ENCODE peak calls at places on chromosomes 3 and 15, in six cellular contexts. Y is pancreas, A is BE2C, R is AG09309, T is neural progenitor cell, W is heart right ventricle. B is an unnamed sample.

GRCh38 chr15:52097176-52097575 is 15.4 kb downstream of the BCL2L10 start:
- DNase-seq in R (no peak), T (no peak), W (no peak), A (no peak), Y (no peak), B (no peak)

GRCh38 chr15:39692464-39693327 is 89.9 kb downstream of the FSIP1 start:
- DNase-seq in Y (no peak), T (peak), A (no peak), W (no peak), R (no peak), B (no peak)

GRCh38 chr3:162370136-162370535 is 873.5 kb downstream of the OTOL1 start:
- DNase-seq in T (peak), Y (no peak), R (no peak), A (no peak), W (peak), B (no peak)

GRCh38 chr3:28130836-28131235 is 110.6 kb upstream of the CMC1 start:
- DNase-seq in T (peak), A (no peak), Y (no peak), R (no peak), W (no peak), B (no peak)

GRCh38 chr15:92391640-92392039 is 2.0 kb upstream of the ST8SIA2 start:
- DNase-seq in W (no peak), A (peak), Y (no peak), R (no peak), T (peak), B (no peak)

GRCh38 chr3:177124882-177125281 is 72.4 kb downstream of the TBL1XR1 start:
- DNase-seq in R (no peak), Y (no peak), T (no peak), W (no peak), A (no peak), B (no peak)

GRCh38 chr3:52848617-52849016 is 13.8 kb upstream of the MUSTN1 start:
- DNase-seq in W (no peak), A (no peak), Y (no peak), R (peak), T (no peak), B (no peak)

GRCh38 chr15:70788114-70789049 is 25.0 kb upstream of the UACA start:
- DNase-seq in W (no peak), T (no peak), R (peak), Y (no peak), A (no peak), B (no peak)

GRCh38 chr3:120506828-120507774 is 56.3 kb upstream of the FSTL1 start:
- DNase-seq in A (peak), R (no peak), Y (no peak), T (peak), W (peak), B (no peak)

GRCh38 chr3:145639207-145639606 is 521.8 kb downstream of the PLOD2 start:
- DNase-seq in R (no peak), W (no peak), T (no peak), A (peak), Y (no peak), B (no peak)

GRCh38 chr15:101641894-101642293 is 10.3 kb downstream of the TM2D3 start:
- DNase-seq in R (no peak), A (no peak), Y (no peak), W (no peak), T (no peak), B (no peak)

GRCh38 chr15:77107068-77107467 is 36.2 kb upstream of the TSPAN3 start:
- DNase-seq in T (no peak), W (peak), Y (no peak), A (peak), R (no peak), B (no peak)

GRCh38 chr15:70316059-70316600 is 218.4 kb upstream of the TLE3 start:
- DNase-seq in T (no peak), A (no peak), R (no peak), W (no peak), Y (no peak), B (no peak)

GRCh38 chr3:11601446-11602241 is 42.1 kb downstream of the VGLL4 start:
- DNase-seq in A (no peak), W (peak), T (no peak), R (no peak), Y (no peak), B (no peak)
- H3K4me3 ChIP-seq in A (no peak), W (no peak), T (no peak), R (no peak), Y (no peak), B (no peak)

DNA sequence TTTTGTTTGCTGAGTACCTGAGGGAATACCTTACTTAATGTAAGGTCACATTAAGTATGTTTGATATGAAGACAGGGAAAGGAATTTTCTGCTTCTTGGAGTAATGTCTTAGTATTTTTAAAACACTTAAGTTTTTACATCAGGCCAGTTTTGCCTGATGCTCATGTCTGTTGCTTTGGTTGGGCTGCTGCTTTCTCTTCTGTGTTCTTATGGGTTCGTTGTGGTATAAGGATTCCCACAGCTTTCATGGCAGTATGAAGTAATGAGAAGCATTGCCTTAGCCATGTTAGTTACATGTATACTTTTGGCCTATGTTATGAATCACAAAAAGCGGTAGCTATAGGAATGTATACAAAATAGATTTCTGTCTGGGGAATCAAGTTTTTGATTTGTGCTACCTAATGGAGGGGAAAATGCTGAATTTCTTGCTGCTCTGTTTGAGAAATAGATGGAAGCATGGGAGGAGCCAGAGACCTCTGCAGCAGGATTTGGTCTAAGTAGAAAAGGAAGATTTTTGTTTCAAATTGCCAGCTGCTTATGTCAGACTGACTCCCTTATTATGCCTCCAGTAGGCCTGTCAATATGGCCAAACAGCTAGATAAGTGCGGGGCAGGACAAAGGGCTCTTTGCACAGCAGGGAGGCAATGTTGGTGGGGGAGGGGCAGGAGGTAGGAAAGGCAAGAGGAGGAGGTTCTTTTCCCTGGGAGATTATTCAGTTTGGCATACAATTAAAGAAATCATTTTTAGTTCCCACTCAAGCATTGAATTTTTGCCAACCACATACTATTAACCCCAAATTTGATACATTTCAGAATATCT is 5.2 kb downstream of the SETD5 start:
- DNase-seq in W (peak), T (peak), R (no peak), A (peak), Y (peak), B (peak)
- H3K4me3 ChIP-seq in W (no peak), T (peak), R (no peak), A (peak), Y (no peak), B (peak)

GRCh38 chr3:32837789-32838188 is 20.0 kb downstream of the TRIM71 start:
- DNase-seq in W (no peak), R (no peak), Y (no peak), A (no peak), T (peak), B (no peak)

GRCh38 chr3:32837366-32837765 is 19.6 kb downstream of the TRIM71 start:
- DNase-seq in T (no peak), W (no peak), R (no peak), A (no peak), Y (no peak), B (no peak)

GRCh38 chr3:32836601-32837000 is 18.8 kb downstream of the TRIM71 start:
- DNase-seq in A (no peak), W (no peak), R (no peak), Y (no peak), T (no peak), B (no peak)

GRCh38 chr3:32835943-32836342 is 18.1 kb downstream of the TRIM71 start:
- DNase-seq in A (no peak), R (no peak), W (no peak), Y (no peak), T (peak), B (no peak)

GRCh38 chr3:32835049-32835371 is 17.2 kb downstream of the TRIM71 start:
- DNase-seq in Y (no peak), R (no peak), T (no peak), A (no peak), W (no peak), B (no peak)
- H3K4me3 ChIP-seq in Y (no peak), R (no peak), T (peak), A (no peak), W (no peak), B (no peak)

GRCh38 chr15:94080989-94081605 is 150.3 kb upstream of the MCTP2 start:
- DNase-seq in A (no peak), W (no peak), T (no peak), Y (no peak), R (no peak), B (no peak)
- H3K4me3 ChIP-seq in A (no peak), W (no peak), T (no peak), Y (no peak), R (no peak), B (no peak)

DNA sequence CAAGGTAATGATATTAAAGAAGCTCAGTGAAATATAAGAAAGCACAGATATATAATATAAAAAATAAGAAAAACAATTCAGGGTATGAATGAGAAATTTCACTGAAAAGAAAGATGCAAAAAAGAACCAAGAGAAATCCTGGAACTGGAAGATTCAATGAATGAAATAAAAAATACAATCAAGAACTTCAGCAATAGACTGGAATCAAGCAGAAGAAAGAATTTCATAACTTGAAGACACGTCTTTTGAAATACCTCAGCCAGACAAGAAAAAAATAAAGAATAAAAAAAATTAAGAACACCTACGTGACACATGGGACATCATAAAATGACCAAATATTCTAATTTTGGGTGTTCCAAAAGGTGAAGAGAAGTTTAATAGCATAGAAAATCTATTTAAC is 104.6 kb upstream of the NEO1 start:
- DNase-seq in Y (no peak), T (no peak), A (no peak), W (no peak), R (no peak), B (no peak)
- H3K4me3 ChIP-seq in Y (no peak), T (no peak), A (no peak), W (no peak), R (no peak), B (no peak)

DNA sequence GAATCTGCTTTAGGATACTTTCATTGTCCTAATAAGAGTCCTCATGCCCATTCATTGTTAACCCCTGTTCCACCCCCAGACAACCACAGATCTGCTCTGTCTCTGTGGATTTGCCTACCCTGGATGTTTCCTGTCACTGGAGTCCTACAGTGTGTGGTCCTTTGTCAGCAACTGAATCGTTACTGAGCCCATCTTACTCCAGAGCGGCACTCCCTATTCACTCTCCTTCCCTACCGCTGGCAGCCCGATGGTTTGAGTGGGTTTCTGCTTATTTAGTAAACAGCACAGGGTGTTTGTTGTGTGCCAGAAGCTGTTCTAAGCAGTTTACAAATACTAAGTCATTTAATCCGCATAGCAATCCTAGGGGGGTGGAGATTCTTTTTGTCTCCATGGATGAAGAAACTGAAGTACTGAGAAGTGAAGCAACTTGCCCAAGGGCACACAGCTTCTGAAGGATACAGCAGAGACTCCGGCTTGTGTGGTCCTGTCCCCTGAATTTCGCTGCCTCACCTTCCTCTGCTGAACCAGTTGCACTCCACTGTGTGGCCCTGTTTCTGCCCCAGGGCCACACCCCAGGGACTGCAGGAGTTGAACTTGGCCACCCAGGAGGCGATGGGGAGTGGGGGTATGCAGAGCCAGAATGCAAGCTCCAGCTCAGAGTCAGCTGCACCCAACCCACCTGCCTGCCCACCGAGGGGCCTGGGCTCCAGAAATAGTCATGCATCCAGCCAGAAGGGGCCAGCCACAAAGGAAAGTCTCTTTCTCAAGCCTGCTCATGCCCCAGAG is 56.5 kb upstream of the SLC6A1 start:
- DNase-seq in A (no peak), W (no peak), Y (no peak), R (no peak), T (no peak), B (peak)
- H3K4me3 ChIP-seq in A (no peak), W (no peak), Y (no peak), R (no peak), T (no peak), B (no peak)

GRCh38 chr3:183481582-183481981 is 53.2 kb upstream of the MCF2L2 start:
- DNase-seq in Y (no peak), W (no peak), T (no peak), A (no peak), R (no peak), B (no peak)
- H3K4me3 ChIP-seq in Y (no peak), W (no peak), T (no peak), A (no peak), R (no peak), B (no peak)

DNA sequence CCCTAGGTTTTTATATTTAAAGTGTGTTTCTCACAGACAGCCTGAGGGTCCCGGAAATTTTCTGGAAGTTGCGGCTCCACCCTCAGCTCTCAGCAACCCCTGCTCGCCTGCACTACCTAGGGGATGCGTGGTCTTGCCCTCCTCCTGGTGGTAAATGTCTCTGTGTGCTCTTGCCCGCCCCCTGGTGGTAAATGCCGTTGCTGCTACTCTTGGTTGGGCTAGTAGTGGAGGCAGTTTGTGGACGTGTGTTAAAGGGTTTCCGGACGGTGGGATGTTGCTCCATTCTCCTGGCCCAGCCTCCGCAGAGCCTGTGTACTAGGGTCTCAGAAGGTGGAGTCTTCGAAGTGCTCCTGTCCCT is 27.4 kb downstream of the STOML1 start:
- DNase-seq in R (no peak), A (peak), W (peak), T (peak), Y (peak), B (peak)
- H3K4me3 ChIP-seq in R (no peak), A (no peak), W (no peak), T (no peak), Y (no peak), B (no peak)

B was measured in right lobe of liver.